ENCODE peak calls at places on chromosomes 16 and 17, in four cellular contexts. Z is heart right ventricle, Q is transverse colon, O is hepatic stellate cell. L is an unnamed sample.

GRCh38 chr16:14401839-14402115 is 228.3 kb downstream of the PARN start:
- DNase-seq in Z (no peak), Q (no peak), O (no peak), L (no peak)

GRCh38 chr16:85286970-85287814 is 174.9 kb upstream of the CIBAR2 start:
- DNase-seq in Z (no peak), Q (no peak), O (peak; percentile 84), L (no peak)

GRCh38 chr17:44442806-44443205 is 53.4 kb upstream of the ITGA2B start:
- DNase-seq in Z (no peak), Q (no peak), O (no peak), L (no peak)

GRCh38 chr17:32393904-32394303 is 43.9 kb downstream of the ZNF207 start:
- DNase-seq in Z (no peak), Q (no peak), O (no peak), L (no peak)

GRCh38 chr17:49471089-49471683 is 23.9 kb upstream of the NGFR start:
- DNase-seq in Z (peak; percentile 43), Q (no peak), O (no peak), L (no peak)

GRCh38 chr16:81444448-81445121 is at the start of gene CMIP:
- DNase-seq in Z (peak; percentile 87), Q (peak; percentile 89), O (peak; percentile 96), L (peak; percentile 80)

GRCh38 chr17:57283203-57283971 is 27.1 kb downstream of the MSI2 start:
- DNase-seq in Z (no peak), Q (no peak), O (no peak), L (no peak)

GRCh38 chr16:56401482-56401881 is 23.9 kb downstream of the AMFR start:
- DNase-seq in Z (no peak), Q (no peak), O (peak; percentile 18), L (no peak)

GRCh38 chr16:66905633-66906539 is 12.8 kb downstream of the CDH16 start:
- DNase-seq in Z (peak; percentile 88), Q (peak; percentile 86), O (peak; percentile 11), L (no peak)

GRCh38 chr16:87817910-87818309 is 51.4 kb downstream of the SLC7A5 start:
- DNase-seq in Z (no peak), Q (no peak), O (no peak), L (no peak)

GRCh38 chr16:84827131-84827574 is 7.4 kb downstream of the CRISPLD2 start:
- DNase-seq in Z (no peak), Q (no peak), O (no peak), L (no peak)

GRCh38 chr16:17602678-17603077 is 131.9 kb upstream of the XYLT1 start:
- DNase-seq in Z (no peak), Q (no peak), O (no peak), L (no peak)

GRCh38 chr17:78120971-78121800 is 7.4 kb downstream of the TMC6 start:
- DNase-seq in Z (no peak), Q (peak; percentile 60), O (no peak), L (peak; percentile 50)

GRCh38 chr17:63425478-63425877 is 20.6 kb downstream of the CYB561 start:
- DNase-seq in Z (peak; percentile 84), Q (peak; percentile 74), O (peak; percentile 87), L (no peak)

GRCh38 chr17:71828182-71828596 is 292.6 kb upstream of the SOX9 start:
- DNase-seq in Z (no peak), Q (no peak), O (no peak), L (no peak)

GRCh38 chr17:64190468-64190867 is 60.5 kb upstream of the ERN1 start:
- DNase-seq in Z (peak; percentile 48), Q (no peak), O (no peak), L (no peak)

GRCh38 chr16:65684230-65684629 is 562.4 kb upstream of the CDH11 start:
- DNase-seq in Z (no peak), Q (no peak), O (no peak), L (no peak)

GRCh38 chr16:52545544-52546262 is 1.2 kb downstream of the TOX3 start:
- DNase-seq in Z (no peak), Q (no peak), O (no peak), L (no peak)

GRCh38 chr17:77127735-77128361 is 12.9 kb upstream of the SEC14L1 start:
- DNase-seq in Z (peak; percentile 80), Q (peak; percentile 76), O (no peak), L (peak; percentile 51)

GRCh38 chr16:74723224-74723623 is 22.6 kb upstream of the MLKL start:
- DNase-seq in Z (no peak), Q (no peak), O (no peak), L (no peak)

GRCh38 chr16:81502396-81503060 is 57.9 kb downstream of the CMIP start:
- DNase-seq in Z (no peak), Q (no peak), O (no peak), L (no peak)

GRCh38 chr16:86852135-86852534 is 273.8 kb downstream of the FOXL1 start:
- DNase-seq in Z (no peak), Q (no peak), O (no peak), L (no peak)

GRCh38 chr17:193426-193810 is 12.0 kb upstream of the DOC2B start:
- DNase-seq in Z (no peak), Q (no peak), O (no peak), L (no peak)

GRCh38 chr17:57662644-57663308 is 82.3 kb downstream of the CCDC182 start:
- DNase-seq in Z (peak; percentile 98), Q (peak; percentile 87), O (peak; percentile 99), L (no peak)

L was measured in activated gamma-delta T cell.